ENCODE peak calls at places on chromosomes 6 and 20, in five cellular contexts. N is dorsolateral prefrontal cortex, Z is heart left ventricle, U is uterus, S is right cardiac atrium. K is an unnamed sample.

GRCh38 chr20:13455713-13456112 is 183.0 kb downstream of the TASP1 start:
- DNase-seq in N (no peak), Z (no peak), U (peak), S (no peak), K (no peak)

GRCh38 chr6:154614101-154614500 is 103.6 kb upstream of the CNKSR3 start:
- DNase-seq in N (no peak), Z (no peak), U (no peak), S (no peak), K (no peak)

GRCh38 chr6:149064026-149065017 is 253.2 kb upstream of the TAB2 start:
- DNase-seq in N (no peak), Z (no peak), U (no peak), S (no peak), K (no peak)

GRCh38 chr6:46935687-46936086 is 13.9 kb upstream of the ADGRF5 start:
- DNase-seq in N (no peak), Z (no peak), U (no peak), S (no peak), K (peak)

GRCh38 chr20:37007898-37008649 is 56.6 kb upstream of the SAMHD1 start:
- DNase-seq in N (no peak), Z (no peak), U (no peak), S (no peak), K (no peak)

GRCh38 chr20:52001999-52002666 is 189.4 kb downstream of the ZFP64 start:
- DNase-seq in N (no peak), Z (no peak), U (no peak), S (no peak), K (no peak)

GRCh38 chr6:164927288-164928040 is 381.9 kb downstream of the C6orf118 start:
- DNase-seq in N (peak), Z (peak), U (peak), S (peak), K (peak)

GRCh38 chr6:43953256-43953655 is 174.0 kb downstream of the MRPL14 start:
- DNase-seq in N (no peak), Z (no peak), U (no peak), S (no peak), K (no peak)

DNA sequence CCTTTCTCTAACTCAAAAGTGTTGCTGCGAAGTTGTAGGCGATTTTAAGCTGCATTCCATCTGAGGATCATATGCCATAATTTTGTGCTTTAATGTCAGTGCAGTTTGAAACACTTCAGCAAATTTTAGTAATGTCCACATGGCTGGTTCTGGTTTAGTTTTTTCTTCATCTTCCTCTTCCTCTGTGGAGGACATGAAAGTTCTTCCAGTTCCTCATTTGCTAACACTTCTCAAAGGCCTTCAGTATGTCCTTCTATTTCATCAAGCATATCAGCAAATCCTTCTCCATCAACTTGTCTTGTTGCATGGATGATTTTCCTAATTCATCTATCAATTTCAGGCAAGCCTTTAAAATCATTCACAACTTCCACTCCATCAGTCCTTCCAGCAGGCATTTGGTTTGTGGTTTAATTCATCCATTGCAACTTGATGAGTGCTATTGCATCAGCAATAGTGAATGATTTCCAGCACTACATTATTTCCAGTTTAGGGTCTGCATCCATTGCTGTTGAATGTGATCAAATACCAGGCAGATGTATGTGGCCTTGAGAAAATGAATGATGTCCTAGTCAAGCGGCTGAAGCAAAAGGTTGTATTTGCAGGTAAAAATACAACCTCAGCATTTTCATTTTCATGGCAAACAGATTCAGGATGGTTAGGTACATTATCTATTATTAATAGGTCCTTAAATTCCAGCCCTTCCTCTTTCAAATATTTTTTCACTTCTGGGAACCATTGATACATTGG is 20.2 kb downstream of the SHLD1 start:
- DNase-seq in N (no peak), Z (no peak), U (no peak), S (no peak), K (no peak)
- H3K27ac ChIP-seq in N (no peak), Z (no peak), U (no peak), S (no peak), K (no peak)

GRCh38 chr6:26223677-26224546 is 136.7 kb downstream of the HFE start:
- DNase-seq in N (peak), Z (peak), U (peak), S (peak), K (peak)
- H3K4me3 ChIP-seq in N (peak), Z (peak), U (peak), S (peak), K (peak)

GRCh38 chr6:34544052-34544604 is 12.0 kb downstream of the SPDEF start:
- DNase-seq in N (no peak), Z (no peak), U (no peak), S (no peak), K (no peak)

GRCh38 chr6:34547921-34548644 is 8.0 kb downstream of the SPDEF start:
- DNase-seq in N (no peak), Z (no peak), U (no peak), S (no peak), K (no peak)

GRCh38 chr6:34544776-34545471 is 11.2 kb downstream of the SPDEF start:
- DNase-seq in N (no peak), Z (no peak), U (no peak), S (no peak), K (no peak)

GRCh38 chr6:34549056-34549803 is 6.9 kb downstream of the SPDEF start:
- DNase-seq in N (no peak), Z (no peak), U (no peak), S (no peak), K (no peak)

GRCh38 chr6:34546551-34547321 is 9.4 kb downstream of the SPDEF start:
- DNase-seq in N (peak), Z (peak), U (peak), S (peak), K (peak)
- H3K27ac ChIP-seq in N (no peak), Z (peak), U (no peak), S (no peak), K (peak)

GRCh38 chr20:49979030-49979832 is 3.5 kb upstream of the SNAI1 start:
- DNase-seq in N (no peak), Z (peak), U (peak), S (no peak), K (peak)
- H3K4me3 ChIP-seq in N (peak), Z (no peak), U (no peak), S (peak), K (peak)

GRCh38 chr6:16762265-16762546 is 946 bp upstream of the ATXN1 start:
- DNase-seq in N (no peak), Z (no peak), U (no peak), S (no peak), K (no peak)

GRCh38 chr6:16759646-16760535 is 1.4 kb downstream of the ATXN1 start:
- DNase-seq in N (peak), Z (peak), U (peak), S (peak), K (peak)

GRCh38 chr6:16762547-16763477 is 1.6 kb upstream of the ATXN1 start:
- DNase-seq in N (no peak), Z (peak), U (peak), S (peak), K (peak)

GRCh38 chr6:16760536-16761468 is at the start of gene ATXN1:
- DNase-seq in N (peak), Z (peak), U (peak), S (peak), K (peak)

DNA sequence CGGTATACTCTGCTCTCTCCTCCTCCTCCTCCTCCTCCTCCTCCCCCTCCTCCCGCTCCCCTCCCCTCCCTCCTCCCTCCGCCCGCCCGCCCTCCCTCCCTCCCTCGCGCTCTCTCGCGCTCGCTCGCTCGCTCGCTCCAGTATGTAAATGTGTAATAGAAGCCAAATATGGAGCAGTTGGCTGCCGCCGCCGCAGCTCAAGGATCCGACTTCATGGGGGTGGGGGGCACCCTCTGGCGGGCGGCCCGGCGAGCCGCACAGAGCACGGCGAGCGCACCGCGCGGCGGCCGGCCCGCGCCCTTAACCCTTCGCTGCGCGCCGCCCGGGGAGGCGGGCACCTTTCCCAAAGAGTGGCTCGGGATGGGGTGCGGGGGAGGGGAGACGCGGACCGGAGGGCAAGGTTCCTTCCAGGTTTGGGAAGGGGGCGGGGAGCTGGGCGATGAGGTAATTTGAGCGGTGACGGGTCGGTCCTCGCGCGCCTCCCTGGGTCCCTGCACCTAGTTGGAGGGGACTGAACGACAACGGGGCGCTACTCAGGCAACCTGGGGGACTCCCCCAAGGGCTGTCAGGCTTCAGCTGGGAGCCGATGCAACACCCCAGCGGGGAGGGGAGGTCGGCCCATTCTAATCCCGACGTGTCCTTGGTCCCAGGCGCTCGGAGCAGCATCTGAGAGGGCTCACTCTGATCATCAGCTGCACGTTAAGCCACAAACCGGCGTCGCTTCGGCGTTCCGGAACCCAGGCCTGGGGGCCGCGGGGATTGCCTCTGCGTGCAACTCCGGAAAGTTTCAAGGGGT is 407 bp upstream of the ATXN1 start:
- DNase-seq in N (peak), Z (peak), U (peak), S (peak), K (peak)
- H3K27ac ChIP-seq in N (peak), Z (peak), U (peak), S (peak), K (peak)

DNA sequence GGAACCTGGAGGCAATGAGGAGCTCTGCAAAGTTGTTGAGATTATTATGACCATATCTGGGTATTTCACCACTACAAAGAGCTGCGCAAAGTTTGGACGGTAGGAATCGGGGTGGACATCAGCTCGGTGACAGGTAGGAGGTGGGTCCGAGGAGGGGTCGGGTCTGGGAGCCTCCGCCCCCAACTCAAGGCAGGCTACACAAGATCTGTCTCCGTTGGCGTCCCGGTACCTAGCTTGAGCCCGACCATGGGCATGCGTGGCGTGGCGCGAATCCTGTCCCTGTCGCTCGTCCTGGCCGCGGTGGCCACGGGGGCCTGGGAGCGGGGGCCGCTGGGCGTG is 40.2 kb upstream of the ZNFX1 start:
- DNase-seq in N (no peak), Z (no peak), U (no peak), S (no peak), K (no peak)
- H3K4me3 ChIP-seq in N (peak), Z (peak), U (no peak), S (peak), K (peak)

GRCh38 chr20:25053207-25054132 is 4.5 kb downstream of the ACSS1 start:
- DNase-seq in N (no peak), Z (no peak), U (peak), S (peak), K (no peak)
- H3K27ac ChIP-seq in N (peak), Z (peak), U (peak), S (peak), K (peak)

GRCh38 chr6:2795162-2795561 is 30.0 kb downstream of the WRNIP1 start:
- DNase-seq in N (no peak), Z (no peak), U (no peak), S (no peak), K (no peak)
- H3K4me3 ChIP-seq in N (no peak), Z (no peak), U (no peak), S (no peak), K (no peak)

GRCh38 chr6:1801401-1801800 is 191.7 kb downstream of the FOXC1 start:
- DNase-seq in N (no peak), Z (no peak), U (no peak), S (no peak), K (no peak)

GRCh38 chr6:1798303-1798964 is 188.7 kb downstream of the FOXC1 start:
- DNase-seq in N (no peak), Z (no peak), U (no peak), S (no peak), K (no peak)

GRCh38 chr6:1806935-1807334 is 197.2 kb downstream of the FOXC1 start:
- DNase-seq in N (no peak), Z (no peak), U (no peak), S (no peak), K (no peak)

GRCh38 chr6:1798965-1799325 is 189.2 kb downstream of the FOXC1 start:
- DNase-seq in N (no peak), Z (no peak), U (no peak), S (no peak), K (no peak)

GRCh38 chr6:1802495-1803395 is 193.0 kb downstream of the FOXC1 start:
- DNase-seq in N (no peak), Z (no peak), U (no peak), S (no peak), K (no peak)
- H3K27ac ChIP-seq in N (no peak), Z (no peak), U (peak), S (peak), K (no peak)

GRCh38 chr20:32535316-32535952 is 49.7 kb downstream of the NOL4L start:
- DNase-seq in N (no peak), Z (no peak), U (no peak), S (no peak), K (peak)
- H3K4me3 ChIP-seq in N (peak), Z (no peak), U (no peak), S (no peak), K (peak)